ENCODE peak calls at places on chromosomes 2 and 18, in four cellular contexts. A is right lobe of liver, O is heart right ventricle, C is HFF-Myc. Z is an unnamed sample.

GRCh38 chr2:69223759-69224494 is 163.1 kb downstream of the GFPT1 start:
- DNase-seq in O (no peak), A (no peak), C (no peak), Z (no peak)

GRCh38 chr18:32310119-32310518 is 120.3 kb downstream of the MEP1B start:
- DNase-seq in O (no peak), A (no peak), C (no peak), Z (no peak)

GRCh38 chr2:152761171-152761570 is 42.8 kb downstream of the ARL6IP6 start:
- DNase-seq in O (no peak), C (no peak), A (no peak), Z (no peak)

GRCh38 chr2:198657520-198658121 is 800.1 kb downstream of the SATB2 start:
- DNase-seq in A (peak; percentile 19), C (no peak), O (no peak), Z (no peak)

GRCh38 chr2:54663424-54664030 is 59.9 kb upstream of the EML6 start:
- DNase-seq in O (no peak), C (no peak), A (no peak), Z (no peak)

GRCh38 chr18:10559566-10560456 is 34.0 kb downstream of the NAPG start:
- DNase-seq in C (no peak), O (no peak), A (peak; percentile 33), Z (no peak)

GRCh38 chr2:6993230-6993640 is 76.0 kb downstream of the RNF144A start:
- DNase-seq in O (peak; percentile 73), A (peak; percentile 45), C (no peak), Z (no peak)

GRCh38 chr2:28674713-28675068 is 76.9 kb upstream of the PPP1CB start:
- DNase-seq in A (no peak), O (no peak), C (no peak), Z (no peak)

GRCh38 chr2:224909885-224910517 is 132.3 kb downstream of the DOCK10 start:
- DNase-seq in O (peak; percentile 50), A (peak; percentile 56), C (peak; percentile 52), Z (no peak)

GRCh38 chr2:114933671-114934241 is 491.3 kb downstream of the DPP10 start:
- DNase-seq in O (no peak), C (no peak), A (no peak), Z (no peak)

GRCh38 chr2:121187351-121187921 is 97.6 kb downstream of the TFCP2L1 start:
- DNase-seq in C (no peak), A (no peak), O (no peak), Z (no peak)

GRCh38 chr2:55102056-55102812 is 52.0 kb upstream of the RTN4 start:
- DNase-seq in O (no peak), A (no peak), C (no peak), Z (no peak)

GRCh38 chr2:226638576-226638975 is 161.0 kb downstream of the IRS1 start:
- DNase-seq in C (no peak), A (no peak), O (no peak), Z (no peak)

GRCh38 chr2:239737144-239737463 is 288.0 kb downstream of the NDUFA10 start:
- DNase-seq in C (no peak), O (no peak), A (no peak), Z (no peak)

GRCh38 chr2:239735131-239735828 is 289.9 kb downstream of the NDUFA10 start:
- DNase-seq in A (no peak), O (no peak), C (no peak), Z (no peak)

GRCh38 chr2:239735829-239736357 is 289.2 kb downstream of the NDUFA10 start:
- DNase-seq in C (no peak), A (no peak), O (no peak), Z (no peak)

GRCh38 chr2:239738159-239738558 is 287.0 kb downstream of the NDUFA10 start:
- DNase-seq in O (no peak), C (no peak), A (no peak), Z (no peak)

DNA sequence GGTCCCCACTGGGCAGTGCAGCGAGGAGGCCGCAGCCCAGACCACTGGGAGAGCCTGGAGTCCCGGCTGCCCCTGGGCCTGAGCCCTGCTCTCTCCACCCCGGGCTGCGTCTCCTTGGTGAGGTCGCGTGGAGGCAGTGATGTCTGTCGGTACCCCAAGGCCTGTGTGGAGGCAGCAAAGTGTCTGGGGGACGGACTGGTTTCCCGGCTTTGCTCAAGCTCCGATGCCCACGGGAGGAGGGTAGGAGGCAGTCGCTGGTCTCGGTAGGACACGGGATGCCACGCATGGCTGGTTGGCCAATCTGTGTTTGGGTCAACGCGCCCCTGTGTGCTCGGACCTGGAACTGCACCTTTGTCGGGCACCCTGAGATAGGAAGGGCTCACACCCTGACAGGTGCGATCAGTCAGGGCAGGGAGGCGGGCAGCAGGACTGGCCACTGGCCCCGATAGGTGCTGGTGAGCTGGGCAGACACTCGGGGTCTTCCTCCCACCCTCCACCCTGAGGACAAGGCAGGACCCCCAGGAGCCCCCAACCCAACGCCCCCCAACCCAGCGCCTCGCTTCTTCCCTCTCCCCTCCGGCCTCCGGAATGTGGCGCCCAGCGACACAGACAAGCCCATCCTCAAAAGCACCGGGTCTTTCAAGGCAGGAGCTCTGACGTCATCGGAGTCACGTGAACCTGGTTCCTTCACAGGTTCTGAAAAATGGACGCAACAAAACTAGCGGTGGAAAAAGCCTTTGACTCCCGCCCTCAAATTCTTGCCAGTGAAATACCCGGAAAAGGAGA is 288.6 kb downstream of the NDUFA10 start:
- DNase-seq in O (no peak), C (no peak), A (no peak), Z (no peak)
- TF ChIP-seq CTCF in O (no peak), C (no peak), A (no peak), Z (no peak)

GRCh38 chr2:223101340-223102039 is 49.5 kb downstream of the KCNE4 start:
- DNase-seq in A (no peak), O (no peak), C (peak; percentile 60), Z (no peak)
- TF ChIP-seq CTCF in A (peak; percentile 38), O (peak; percentile 42), C (peak; percentile 65), Z (peak; percentile 41)

DNA sequence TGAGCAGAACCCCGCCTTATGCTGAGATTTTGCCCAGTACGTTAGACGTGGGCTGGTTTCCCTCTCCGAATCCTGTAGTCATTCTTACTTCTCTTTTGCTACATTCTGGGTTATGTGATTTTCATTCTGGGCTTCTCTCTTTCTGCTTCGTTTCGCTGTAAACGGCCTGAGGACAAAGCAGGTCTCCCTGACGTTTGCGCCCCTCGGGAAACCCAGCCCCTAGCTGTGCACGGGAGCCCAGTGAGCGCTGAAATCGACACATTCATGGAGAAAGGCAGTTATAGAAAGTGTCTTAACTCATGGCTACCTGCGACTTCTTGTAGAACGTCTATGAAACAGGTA is 22.7 kb upstream of the MC5R start:
- DNase-seq in A (no peak), C (no peak), O (no peak), Z (no peak)
- TF ChIP-seq CTCF in A (no peak), C (no peak), O (no peak), Z (no peak)

DNA sequence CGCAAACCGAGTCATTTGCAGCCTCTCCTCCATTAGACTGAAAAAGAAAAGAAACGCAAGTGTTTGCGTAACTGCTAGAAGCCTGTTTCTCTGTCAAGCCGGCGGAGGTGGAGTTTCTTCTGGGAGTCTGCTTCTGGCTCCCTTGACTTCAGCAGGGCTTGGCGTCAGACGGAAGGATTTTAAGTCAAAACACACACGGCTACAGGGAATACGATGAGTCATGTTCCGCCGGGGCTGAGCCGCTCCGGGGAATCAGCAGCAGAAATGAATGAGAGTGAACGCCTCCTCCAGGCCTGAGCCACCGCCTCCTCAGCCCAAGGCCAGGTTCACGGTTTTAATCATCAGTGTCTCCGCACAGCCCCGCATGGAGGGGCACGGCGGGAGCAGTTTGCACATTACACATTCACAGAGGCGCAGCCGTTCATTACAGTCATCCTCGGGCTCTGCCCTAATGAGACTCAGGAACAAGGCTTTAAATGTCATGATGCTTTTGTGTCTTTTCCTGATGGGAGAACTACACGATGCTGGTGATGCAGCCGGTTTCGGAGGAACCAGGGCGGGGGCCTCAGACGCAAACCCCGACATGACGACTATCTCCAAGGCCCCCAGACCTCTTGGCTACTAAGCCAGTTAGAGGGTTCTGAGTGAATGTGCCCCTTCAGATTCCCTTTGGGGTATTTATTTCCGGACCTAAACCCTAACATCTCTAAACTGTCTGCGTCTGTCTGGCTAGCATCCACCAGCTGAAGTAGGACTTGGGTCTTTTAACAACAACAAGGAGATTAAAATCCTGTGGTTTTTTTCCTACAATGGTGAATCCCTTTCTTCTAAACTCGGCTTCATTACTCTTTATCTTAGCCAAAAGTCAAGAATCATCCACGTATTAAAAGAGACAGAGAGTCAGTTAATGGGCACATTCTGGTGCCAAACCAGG is 11.1 kb upstream of the SCG2 start:
- DNase-seq in A (peak; percentile 50), O (peak; percentile 82), C (peak; percentile 92), Z (no peak)
- TF ChIP-seq CTCF in A (no peak), O (no peak), C (no peak), Z (no peak)

DNA sequence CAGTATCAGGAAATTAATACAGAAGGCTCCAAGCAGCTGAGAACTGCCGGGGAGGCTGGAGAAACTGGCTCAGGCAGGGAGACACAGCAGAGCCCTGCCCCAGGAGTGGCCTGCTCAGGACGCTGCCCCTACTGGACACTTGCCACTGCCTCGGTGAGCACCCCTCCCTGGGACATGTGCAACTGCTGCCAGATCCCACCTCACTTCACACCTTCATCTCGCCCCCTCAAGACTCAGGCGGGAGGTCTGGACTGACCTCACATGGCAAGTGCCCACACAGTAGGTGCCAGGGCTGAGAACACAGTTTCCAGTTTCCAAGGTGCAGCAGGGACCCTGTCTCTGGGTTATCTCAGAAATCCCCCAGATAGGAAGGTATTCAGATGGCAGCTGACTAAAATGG is 33.8 kb upstream of the LBH start:
- DNase-seq in C (no peak), A (no peak), O (no peak), Z (no peak)
- TF ChIP-seq CTCF in C (no peak), A (no peak), O (no peak), Z (no peak)

DNA sequence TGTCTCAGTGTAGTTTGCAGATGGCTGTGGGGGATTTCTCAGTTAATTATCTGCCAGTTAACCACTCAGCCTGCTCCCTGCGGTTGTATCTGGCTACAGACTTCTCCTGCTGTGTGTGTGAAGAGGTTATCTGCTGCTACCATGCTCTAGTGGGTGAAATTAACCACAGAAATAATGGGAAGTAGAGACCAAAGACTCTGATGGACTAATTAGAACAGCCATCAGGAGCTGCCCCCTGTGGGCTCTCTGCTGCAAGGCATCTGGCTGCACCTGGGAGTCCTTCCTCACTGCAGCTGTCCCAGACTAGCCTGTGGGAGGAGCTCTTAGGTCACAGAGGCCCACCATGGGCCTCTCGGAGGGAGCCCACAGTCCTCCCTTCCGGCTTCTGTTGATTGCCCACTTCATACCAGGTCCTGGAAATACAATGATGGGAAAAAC is 66.6 kb downstream of the CTIF start:
- DNase-seq in O (no peak), A (no peak), C (no peak), Z (no peak)
- TF ChIP-seq CTCF in O (no peak), A (peak; percentile 20), C (peak; percentile 34), Z (peak; percentile 19)

GRCh38 chr2:96345403-96345802 is 9.8 kb downstream of the NCAPH start:
- DNase-seq in C (no peak), O (no peak), A (no peak), Z (no peak)
- TF ChIP-seq CTCF in C (no peak), O (peak; percentile 42), A (peak; percentile 15), Z (no peak)